ENCODE peak calls at places on chromosomes 13 and 19, in four cellular contexts. O, G, D and E are unnamed samples.

GRCh38 chr13:29510698-29511438 is 84.6 kb downstream of the SLC7A1 start:
- DNase-seq in O (no peak), G (no peak), D (no peak), E (no peak)

GRCh38 chr13:64675256-64675892 is 2554.8 kb downstream of the PCDH9 start:
- DNase-seq in D (no peak), O (no peak), G (no peak), E (no peak)

GRCh38 chr13:46633416-46633815 is 80.4 kb downstream of the LRCH1 start:
- DNase-seq in G (no peak), O (no peak), D (no peak), E (no peak)

GRCh38 chr13:44904982-44905381 is 84.3 kb downstream of the NUFIP1 start:
- DNase-seq in D (peak), G (no peak), O (no peak), E (no peak)

GRCh38 chr19:45171211-45171623 is 6.8 kb downstream of the TRAPPC6A start:
- DNase-seq in G (no peak), O (peak), D (no peak), E (no peak)

GRCh38 chr19:1505012-1505411 is 7.8 kb downstream of the ADAMTSL5 start:
- DNase-seq in D (no peak), G (no peak), O (no peak), E (no peak)

GRCh38 chr13:28566283-28566682 is 71.4 kb upstream of the FLT1 start:
- DNase-seq in G (no peak), O (no peak), D (no peak), E (no peak)

GRCh38 chr13:43964698-43965097 is 85.0 kb downstream of the LACC1 start:
- DNase-seq in G (no peak), O (no peak), D (no peak), E (no peak)

GRCh38 chr13:27979765-27980279 is 8.7 kb downstream of the URAD start:
- DNase-seq in D (no peak), O (no peak), G (no peak), E (no peak)

GRCh38 chr19:1624458-1624857 is 19.2 kb upstream of the UQCR11 start:
- DNase-seq in D (no peak), G (no peak), O (peak), E (peak)

GRCh38 chr13:37481005-37481857 is 117.3 kb downstream of the POSTN start:
- DNase-seq in D (no peak), G (no peak), O (no peak), E (no peak)

GRCh38 chr13:100240109-100240779 is 151.4 kb downstream of the PCCA start:
- DNase-seq in G (no peak), O (no peak), D (no peak), E (no peak)

GRCh38 chr13:51542358-51542972 is 41.8 kb upstream of the WDFY2 start:
- DNase-seq in D (no peak), G (no peak), O (no peak), E (no peak)

GRCh38 chr19:49442354-49442753 is 1.0 kb upstream of the SLC17A7 start:
- DNase-seq in D (no peak), O (no peak), G (peak), E (no peak)

GRCh38 chr19:12840091-12841079 is 2.1 kb downstream of the MAST1 start:
- DNase-seq in G (peak), O (peak), D (peak), E (no peak)

GRCh38 chr13:74575729-74576125 is 441.5 kb upstream of the KLF12 start:
- DNase-seq in G (no peak), O (peak), D (no peak), E (no peak)

GRCh38 chr13:107124129-107124718 is 556.3 kb upstream of the ARGLU1 start:
- DNase-seq in D (no peak), G (no peak), O (no peak), E (no peak)

GRCh38 chr13:112973577-112973951 is 4.5 kb downstream of the MCF2L start:
- DNase-seq in G (no peak), D (no peak), O (no peak), E (no peak)

GRCh38 chr19:12791345-12792047 is at the start of gene JUNB:
- DNase-seq in G (peak), D (peak), O (peak), E (peak)

GRCh38 chr13:40485611-40486517 is 180.6 kb downstream of the FOXO1 start:
- DNase-seq in G (no peak), O (peak), D (no peak), E (no peak)

GRCh38 chr19:16209266-16209665 is 11.6 kb downstream of the AP1M1 start:
- DNase-seq in D (no peak), G (no peak), O (peak), E (no peak)

GRCh38 chr19:1446713-1447564 is 3.0 kb upstream of the APC2 start:
- DNase-seq in G (no peak), O (peak), D (no peak), E (peak)

GRCh38 chr13:39612023-39612637 is 9.1 kb upstream of the LHFPL6 start:
- DNase-seq in D (peak), G (peak), O (peak), E (no peak)

GRCh38 chr19:5545051-5545450 is 22.7 kb downstream of the TINCR start:
- DNase-seq in D (no peak), O (no peak), G (no peak), E (no peak)

GRCh38 chr19:5542665-5543064 is 25.1 kb downstream of the TINCR start:
- DNase-seq in O (no peak), G (no peak), D (no peak), E (no peak)

GRCh38 chr19:5545984-5546383 is 21.8 kb downstream of the TINCR start:
- DNase-seq in D (no peak), O (no peak), G (no peak), E (no peak)

GRCh38 chr19:5547881-5548280 is 19.9 kb downstream of the TINCR start:
- DNase-seq in O (peak), G (peak), D (no peak), E (no peak)
- TF ChIP-seq CTCF in O (peak), G (peak), D (peak), E (no peak)

GRCh38 chr19:36378625-36379509 is at the start of gene ZFP14:
- DNase-seq in O (peak), G (peak), D (peak), E (peak)
- TF ChIP-seq CTCF in O (peak), G (no peak), D (peak), E (no peak)

GRCh38 chr19:42309686-42310085 is 3.4 kb upstream of the TMEM145 start:
- DNase-seq in D (no peak), O (no peak), G (no peak), E (no peak)

GRCh38 chr19:42312370-42312769 is 739 bp upstream of the TMEM145 start:
- DNase-seq in G (no peak), D (no peak), O (no peak), E (no peak)

GRCh38 chr19:42313096-42313839 is at the start of gene TMEM145:
- DNase-seq in O (no peak), G (peak), D (no peak), E (no peak)

GRCh38 chr19:42313840-42314755 is 989 bp downstream of the TMEM145 start:
- DNase-seq in D (no peak), G (no peak), O (no peak), E (no peak)

DNA sequence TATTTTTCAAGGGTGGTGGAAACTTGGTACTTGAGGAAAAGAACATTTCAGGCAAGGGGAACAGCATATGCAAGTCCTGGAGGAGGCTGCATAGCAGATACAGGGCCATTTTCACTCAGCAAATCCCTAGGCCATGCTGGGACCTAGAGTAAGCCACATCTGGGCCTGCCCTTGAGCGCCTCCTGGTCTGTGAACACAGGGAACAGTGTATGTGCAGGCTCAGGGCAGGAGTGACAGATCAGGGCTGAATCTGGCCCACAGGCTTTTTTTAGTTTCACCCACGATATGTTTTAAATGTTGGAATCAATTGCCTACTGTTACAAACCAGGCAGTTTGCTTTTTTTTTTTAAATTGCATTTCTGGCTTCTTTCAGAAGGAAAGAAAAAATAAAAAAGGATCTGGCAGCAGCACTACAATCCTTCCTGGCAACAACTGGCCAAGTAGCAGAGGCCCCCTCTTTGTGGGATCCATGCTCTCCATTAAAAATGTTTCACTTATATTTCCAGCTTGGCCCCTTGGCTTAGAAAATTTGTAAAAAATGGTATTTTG is 1.4 kb upstream of the TMEM145 start:
- DNase-seq in O (no peak), D (no peak), G (no peak), E (no peak)
- TF ChIP-seq CTCF in O (no peak), D (peak), G (no peak), E (no peak)

DNA sequence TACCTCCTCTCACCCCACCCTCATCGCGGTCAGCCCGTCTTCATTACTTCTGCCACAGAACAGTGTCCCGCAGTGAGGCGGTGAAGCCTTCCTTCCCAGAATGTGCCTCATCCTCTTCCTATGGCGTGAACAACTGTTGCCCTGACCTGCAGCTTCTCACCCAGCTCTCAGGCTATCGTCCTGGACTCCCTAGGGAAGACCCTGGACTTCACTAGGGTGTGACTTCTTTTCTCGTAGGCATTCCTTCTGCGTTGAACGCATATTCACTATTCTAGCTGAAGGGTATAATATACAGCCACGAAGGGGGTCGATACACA is 982 bp downstream of the ZNF865 start:
- DNase-seq in G (no peak), O (no peak), D (no peak), E (no peak)
- TF ChIP-seq CTCF in G (no peak), O (peak), D (no peak), E (no peak)

GRCh38 chr13:22278336-22278929 is 607.6 kb downstream of the FGF9 start:
- DNase-seq in O (peak), G (peak), D (no peak), E (no peak)
- TF ChIP-seq CTCF in O (peak), G (no peak), D (no peak), E (no peak)